ENCODE peak calls at places on chromosomes 16 and 17, in four cellular contexts. D is stimulated activated CD8-positive, alpha-beta memory T cell treated with anti-CD3 and anti-CD28 coated beads, Interleukin-4, amount 100 ng/mL, for 4 hours; Z is activated CD4-positive, alpha-beta T cell treated with anti-CD3 and anti-CD28 coated beads, Interleukin-2, amount 10 ng/mL, durations not matched to agents 7 days and 5 days; R is aorta. F is an unnamed sample.

GRCh38 chr16:8828541-8829165 is 31.0 kb downstream of the PMM2 start:
- DNase-seq in D (no peak), Z (no peak), R (no peak), F (no peak)

GRCh38 chr17:10051112-10051511 is 146.0 kb upstream of the RCVRN start:
- DNase-seq in D (no peak), Z (no peak), R (no peak), F (no peak)

GRCh38 chr17:48544356-48545021 is 420 bp downstream of the HOXB2 start:
- DNase-seq in D (no peak), Z (peak; percentile 12), R (peak; percentile 97), F (peak; percentile 80)

GRCh38 chr16:22814330-22815105 is 556 bp downstream of the HS3ST2 start:
- DNase-seq in D (no peak), Z (no peak), R (peak; percentile 79), F (peak; percentile 46)

GRCh38 chr17:3961564-3962047 is 2.6 kb downstream of the ATP2A3 start:
- DNase-seq in D (no peak), Z (peak; percentile 29), R (no peak), F (no peak)

GRCh38 chr16:75326333-75326732 is 74.9 kb upstream of the BCAR1 start:
- DNase-seq in D (no peak), Z (peak; percentile 28), R (no peak), F (no peak)

GRCh38 chr17:74458835-74459234 is 7.6 kb upstream of the CD300A start:
- DNase-seq in D (no peak), Z (no peak), R (no peak), F (no peak)

GRCh38 chr16:89025636-89026035 is 48.6 kb upstream of the CBFA2T3 start:
- DNase-seq in D (no peak), Z (no peak), R (peak; percentile 32), F (no peak)

GRCh38 chr16:83118365-83118764 is 491.6 kb downstream of the CDH13 start:
- DNase-seq in D (no peak), Z (no peak), R (no peak), F (no peak)

GRCh38 chr16:50457979-50458461 is 89.2 kb upstream of the BRD7 start:
- DNase-seq in D (no peak), Z (no peak), R (no peak), F (no peak)

GRCh38 chr17:57873261-57874057 is 23.6 kb upstream of the MRPS23 start:
- DNase-seq in D (no peak), Z (no peak), R (no peak), F (no peak)

GRCh38 chr16:78324649-78325274 is 225.3 kb downstream of the WWOX start:
- DNase-seq in D (no peak), Z (no peak), R (no peak), F (no peak)